ENCODE peak calls at places on chromosomes 13 and 19, in six cellular contexts. Z is GM23338; R is body of pancreas; Q is CD8-positive, alpha-beta memory T cell; K is NCI-H2081; X is AML-193. J is an unnamed sample.

GRCh38 chr13:110448230-110448629 is 113.3 kb downstream of the RAB20 start:
- DNase-seq in R (no peak), Q (no peak), X (no peak), Z (no peak), K (no peak), J (no peak)

GRCh38 chr13:66640231-66640630 is 589.9 kb downstream of the PCDH9 start:
- DNase-seq in K (no peak), Z (no peak), X (no peak), R (no peak), Q (no peak), J (no peak)

GRCh38 chr19:45153339-45154063 is 7.3 kb downstream of the NKPD1 start:
- DNase-seq in Z (peak), X (no peak), R (peak), Q (peak), K (no peak), J (no peak)

GRCh38 chr13:99269627-99270252 is 11.6 kb upstream of the GPR18 start:
- DNase-seq in Z (peak), R (peak), K (peak), X (peak), Q (no peak), J (peak)

GRCh38 chr13:84571264-84571663 is 689.0 kb upstream of the SLITRK1 start:
- DNase-seq in X (no peak), R (no peak), Z (peak), Q (no peak), K (no peak), J (no peak)

GRCh38 chr13:28494537-28494860 is 429 bp downstream of the FLT1 start:
- DNase-seq in R (no peak), Q (no peak), Z (no peak), X (no peak), K (no peak), J (no peak)

GRCh38 chr19:45917421-45918091 is 3.0 kb upstream of the NANOS2 start:
- DNase-seq in Z (no peak), K (no peak), R (no peak), X (no peak), Q (no peak), J (no peak)

GRCh38 chr13:24997367-24997967 is 98.5 kb upstream of the PABPC3 start:
- DNase-seq in X (peak), R (peak), K (peak), Q (no peak), Z (peak), J (no peak)

GRCh38 chr19:23101241-23101640 is 15.6 kb upstream of the ZNF730 start:
- DNase-seq in X (no peak), Z (no peak), R (no peak), K (no peak), Q (no peak), J (no peak)

GRCh38 chr19:45152504-45153338 is 8.1 kb downstream of the NKPD1 start:
- DNase-seq in K (no peak), R (peak), Z (peak), Q (peak), X (no peak), J (no peak)

GRCh38 chr19:42613666-42614065 is 18.9 kb upstream of the CEACAM8 start:
- DNase-seq in Q (no peak), K (no peak), R (no peak), Z (no peak), X (no peak), J (no peak)

GRCh38 chr13:94122300-94122699 is 357.2 kb downstream of the DCT start:
- DNase-seq in X (no peak), Z (no peak), Q (no peak), K (no peak), R (no peak), J (no peak)

GRCh38 chr19:42601811-42602443 is 7.2 kb upstream of the CEACAM8 start:
- DNase-seq in Q (no peak), R (no peak), K (no peak), X (peak), Z (peak), J (no peak)

GRCh38 chr13:54241719-54242118 is 1213.1 kb downstream of the OLFM4 start:
- DNase-seq in Z (no peak), K (peak), X (no peak), Q (no peak), R (peak), J (peak)

GRCh38 chr13:100552755-100553154 is 35.8 kb downstream of the GGACT start:
- DNase-seq in Q (no peak), Z (no peak), K (no peak), X (no peak), R (no peak), J (no peak)

GRCh38 chr19:12364391-12365093 is 941 bp downstream of the ZNF442 start:
- DNase-seq in K (no peak), Z (peak), X (peak), R (peak), Q (no peak), J (no peak)